ENCODE peak calls at places on chromosomes 16 and 17, in four cellular contexts. J is CD4-positive, CD25-positive, alpha-beta regulatory T cell; H is T47D; P is cardiac septum. F is an unnamed sample.

GRCh38 chr16:29729116-29729521 is 16.7 kb downstream of the C16orf54 start:
- DNase-seq in J (no peak), H (peak), P (no peak), F (no peak)

GRCh38 chr16:53502331-53503269 is at the start of gene AKTIP:
- DNase-seq in J (peak), H (peak), P (no peak), F (no peak)

GRCh38 chr17:67534941-67535340 is 157.9 kb downstream of the PITPNC1 start:
- DNase-seq in J (no peak), H (no peak), P (no peak), F (no peak)

GRCh38 chr16:23842137-23842600 is 6.4 kb downstream of the PRKCB start:
- DNase-seq in J (no peak), H (no peak), P (no peak), F (no peak)

GRCh38 chr16:57258910-57259475 is 13.9 kb downstream of the ARL2BP start:
- DNase-seq in J (no peak), H (no peak), P (no peak), F (no peak)

GRCh38 chr16:56789360-56789759 is 59.4 kb downstream of the NUP93 start:
- DNase-seq in J (no peak), H (peak), P (no peak), F (no peak)

GRCh38 chr16:2026461-2027023 is at the start of gene NHERF2:
- DNase-seq in J (no peak), H (no peak), P (no peak), F (no peak)

GRCh38 chr16:14194706-14195105 is 123.6 kb downstream of the MRTFB start:
- DNase-seq in J (no peak), H (no peak), P (no peak), F (no peak)

GRCh38 chr16:30941600-30942420 is 7.1 kb upstream of the ORAI3 start:
- DNase-seq in J (peak), H (peak), P (peak), F (peak)

GRCh38 chr17:49031965-49032928 is 35.1 kb downstream of the IGF2BP1 start:
- DNase-seq in J (peak), H (peak), P (no peak), F (peak)

GRCh38 chr17:80782536-80783427 is 208.9 kb upstream of the CHMP6 start:
- DNase-seq in J (no peak), H (no peak), P (no peak), F (no peak)

GRCh38 chr17:74960739-74961342 is 11.7 kb downstream of the HID1 start:
- DNase-seq in J (no peak), H (peak), P (no peak), F (peak)

GRCh38 chr17:71412803-71413202 is 708.0 kb upstream of the SOX9 start:
- DNase-seq in J (no peak), H (peak), P (no peak), F (no peak)

GRCh38 chr17:17152385-17152784 is 53.7 kb downstream of the PLD6 start:
- DNase-seq in J (no peak), H (no peak), P (peak), F (no peak)

GRCh38 chr17:80899402-80900268 is 92.0 kb upstream of the CHMP6 start:
- DNase-seq in J (peak), H (peak), P (no peak), F (peak)

GRCh38 chr16:58048494-58048893 is 22.9 kb downstream of the MMP15 start:
- DNase-seq in J (no peak), H (no peak), P (no peak), F (no peak)

GRCh38 chr17:9239821-9240658 is 218.7 kb downstream of the NTN1 start:
- DNase-seq in J (peak), H (peak), P (peak), F (peak)

GRCh38 chr16:86392751-86393150 is 117.6 kb upstream of the FOXF1 start:
- DNase-seq in J (no peak), H (no peak), P (no peak), F (no peak)

GRCh38 chr17:35254107-35254802 is 11.4 kb downstream of the SLFN5 start:
- DNase-seq in J (no peak), H (peak), P (no peak), F (no peak)

GRCh38 chr17:32007463-32008298 is 498 bp downstream of the LRRC37B start:
- DNase-seq in J (peak), H (peak), P (peak), F (no peak)

GRCh38 chr17:36674278-36674650 is 72.9 kb downstream of the MRM1 start:
- DNase-seq in J (no peak), H (no peak), P (no peak), F (no peak)

GRCh38 chr17:63550816-63551639 is 751 bp downstream of the DCAF7 start:
- DNase-seq in J (no peak), H (peak), P (no peak), F (no peak)

GRCh38 chr17:63450551-63450950 is 4.4 kb upstream of the CYB561 start:
- DNase-seq in J (no peak), H (no peak), P (no peak), F (no peak)